ENCODE peak calls at places on chromosome 1, in eight cellular contexts. U is substantia nigra, B is NCI-H1694 treated with DMSO at 0.1 percent for 48 hours, A is H9, N is NCI-H510A, Y is left ventricle myocardium inferior, D is T-cell, Q is hepatocyte. V is an unnamed sample.

GRCh38 chr1:116179886-116180474 is 68.8 kb downstream of the MAB21L3 start:
- DNase-seq in Y (no peak), N (no peak), Q (no peak), D (no peak), A (no peak), U (no peak), B (no peak), V (no peak)

GRCh38 chr1:111290640-111291039 is at the start of gene CHIA:
- DNase-seq in U (no peak), B (peak), Q (no peak), N (peak), D (no peak), A (no peak), Y (no peak), V (peak)

GRCh38 chr1:193868425-193868824 is 682.0 kb upstream of the B3GALT2 start:
- DNase-seq in Q (no peak), B (no peak), N (no peak), D (no peak), A (no peak), U (no peak), Y (no peak), V (no peak)

GRCh38 chr1:10980841-10981727 is 31.4 kb upstream of the TARDBP start:
- DNase-seq in Q (no peak), A (no peak), B (no peak), Y (peak), U (peak), D (no peak), N (no peak), V (no peak)

GRCh38 chr1:79259390-79260336 is 253.1 kb upstream of the ADGRL4 start:
- DNase-seq in B (no peak), N (no peak), U (no peak), A (no peak), Q (peak), Y (no peak), D (no peak), V (no peak)

GRCh38 chr1:31763671-31764306 is 351 bp downstream of the ADGRB2 start:
- DNase-seq in N (no peak), U (no peak), D (no peak), Q (no peak), Y (no peak), B (no peak), A (no peak), V (no peak)

GRCh38 chr1:158819461-158820443 is 11.4 kb upstream of the MNDA start:
- DNase-seq in A (no peak), B (no peak), N (no peak), Y (no peak), D (peak), Q (no peak), U (no peak), V (no peak)

GRCh38 chr1:90713741-90714509 is 3.2 kb downstream of the BARHL2 start:
- DNase-seq in Q (no peak), D (no peak), Y (no peak), N (no peak), B (no peak), U (no peak), A (peak), V (no peak)

GRCh38 chr1:197013234-197013633 is 35.9 kb downstream of the CFHR5 start:
- DNase-seq in U (no peak), D (no peak), A (no peak), Y (no peak), Q (no peak), B (no peak), N (no peak), V (no peak)

GRCh38 chr1:206606867-206607266 is 5.4 kb downstream of the EIF2D start:
- DNase-seq in N (peak), U (no peak), D (no peak), A (no peak), Y (no peak), B (peak), Q (peak), V (no peak)

GRCh38 chr1:70895531-70895930 is 152.1 kb downstream of the PTGER3 start:
- DNase-seq in A (no peak), N (no peak), B (no peak), Q (no peak), D (no peak), Y (no peak), U (no peak), V (no peak)

GRCh38 chr1:208351838-208352237 is 107.7 kb upstream of the PLXNA2 start:
- DNase-seq in D (no peak), Q (no peak), B (no peak), N (no peak), Y (no peak), A (no peak), U (no peak), V (no peak)

GRCh38 chr1:208177656-208178055 is 66.5 kb downstream of the PLXNA2 start:
- DNase-seq in N (peak), D (no peak), Q (peak), B (no peak), Y (no peak), A (peak), U (no peak), V (no peak)

GRCh38 chr1:202958544-202959275 is 598 bp upstream of the ADIPOR1 start:
- DNase-seq in Q (no peak), Y (no peak), U (no peak), B (no peak), N (no peak), D (peak), A (no peak), V (no peak)

GRCh38 chr1:163824006-163824405 is 502.3 kb downstream of the NUF2 start:
- DNase-seq in Q (no peak), B (no peak), A (no peak), N (no peak), Y (peak), U (no peak), D (no peak), V (peak)

GRCh38 chr1:91736146-91736998 is 149.6 kb downstream of the TGFBR3 start:
- DNase-seq in Y (no peak), B (no peak), U (no peak), N (no peak), A (no peak), Q (no peak), D (no peak), V (no peak)

GRCh38 chr1:232039303-232039702 is 412.7 kb downstream of the DISC1 start:
- DNase-seq in Y (no peak), U (no peak), D (no peak), Q (no peak), A (no peak), N (no peak), B (no peak), V (no peak)

GRCh38 chr1:185474440-185475149 is 157.6 kb upstream of the IVNS1ABP start:
- DNase-seq in Y (no peak), U (no peak), D (no peak), A (no peak), B (no peak), N (no peak), Q (no peak), V (no peak)

GRCh38 chr1:118143828-118144227 is 41.2 kb downstream of the SPAG17 start:
- DNase-seq in U (no peak), A (no peak), N (no peak), Y (no peak), Q (no peak), D (no peak), B (no peak), V (no peak)

GRCh38 chr1:116394270-116394669 is 21.2 kb downstream of the ATP1A1 start:
- DNase-seq in A (no peak), D (no peak), U (no peak), N (no peak), B (no peak), Y (no peak), Q (no peak), V (no peak)

GRCh38 chr1:95384570-95384969 is 150.6 kb downstream of the RWDD3 start:
- DNase-seq in Y (peak), B (no peak), U (no peak), Q (peak), D (no peak), N (no peak), A (peak), V (peak)

GRCh38 chr1:65195495-65196417 is 47.8 kb downstream of the AK4 start:
- DNase-seq in A (no peak), B (peak), Q (no peak), D (no peak), Y (no peak), U (no peak), N (no peak), V (peak)

GRCh38 chr1:13766906-13767564 is 67.0 kb downstream of the PRDM2 start:
- DNase-seq in B (no peak), U (no peak), Y (no peak), Q (no peak), N (no peak), A (no peak), D (no peak), V (no peak)

GRCh38 chr1:156368889-156369684 is at the start of gene RHBG:
- DNase-seq in N (peak), D (no peak), B (no peak), Y (peak), Q (peak), A (peak), U (no peak), V (no peak)

GRCh38 chr1:151936653-151937052 is 27.3 kb upstream of the THEM4 start:
- DNase-seq in B (no peak), Q (peak), D (no peak), U (no peak), A (no peak), N (no peak), Y (no peak), V (no peak)

GRCh38 chr1:25707280-25708016 is 90.9 kb downstream of the MAN1C1 start:
- DNase-seq in U (no peak), Q (no peak), Y (no peak), N (no peak), D (no peak), A (no peak), B (no peak), V (no peak)

GRCh38 chr1:29120955-29121485 is 2.7 kb downstream of the TMEM200B start:
- DNase-seq in Y (peak), Q (peak), D (peak), N (peak), B (no peak), U (no peak), A (peak), V (no peak)

GRCh38 chr1:153357076-153357852 is 390 bp upstream of the S100A9 start:
- DNase-seq in A (no peak), D (no peak), Y (peak), B (no peak), Q (no peak), N (no peak), U (peak), V (peak)

GRCh38 chr1:50993645-50994044 is 23.6 kb downstream of the CDKN2C start:
- DNase-seq in Q (no peak), U (no peak), Y (no peak), D (no peak), N (no peak), B (no peak), A (no peak), V (no peak)

GRCh38 chr1:117932576-117932975 is 3.0 kb downstream of the WDR3 start:
- DNase-seq in D (no peak), Y (no peak), N (no peak), Q (no peak), U (no peak), A (no peak), B (no peak), V (no peak)

GRCh38 chr1:243799908-243800307 is 50.1 kb downstream of the AKT3 start:
- DNase-seq in Q (no peak), D (no peak), Y (no peak), U (no peak), N (no peak), A (no peak), B (no peak), V (no peak)

GRCh38 chr1:232826318-232826717 is 21.1 kb downstream of the MAP10 start:
- DNase-seq in A (no peak), N (no peak), U (no peak), D (no peak), Y (no peak), Q (no peak), B (no peak), V (no peak)

GRCh38 chr1:68119445-68119844 is 69.0 kb upstream of the DIRAS3 start:
- DNase-seq in B (no peak), Y (no peak), A (no peak), D (no peak), Q (no peak), N (no peak), U (no peak), V (no peak)

GRCh38 chr1:234691567-234691966 is 81.6 kb upstream of the IRF2BP2 start:
- DNase-seq in A (no peak), B (peak), D (no peak), Y (no peak), U (no peak), N (no peak), Q (no peak), V (no peak)